ENCODE peak calls at places on chromosome 22, in four cellular contexts. E is lung; R is body of pancreas; S is naive thymus-derived CD4-positive, alpha-beta T cell. H is an unnamed sample.

GRCh38 chr22:23128269-23129108 is 13.3 kb downstream of the RSPH14 start:
- DNase-seq in E (peak; percentile 74), R (peak; percentile 69), S (peak; percentile 46), H (no peak)

GRCh38 chr22:23522642-23523251 is 57.3 kb downstream of the IGLL1 start:
- DNase-seq in E (no peak), R (no peak), S (no peak), H (no peak)

GRCh38 chr22:23193882-23194281 is 13.6 kb downstream of the BCR start:
- DNase-seq in E (no peak), R (no peak), S (no peak), H (no peak)

GRCh38 chr22:48499456-48500425 is 1327.9 kb downstream of the BRD1 start:
- DNase-seq in E (no peak), R (no peak), S (no peak), H (no peak)

GRCh38 chr22:22714600-22715361 is 70.4 kb downstream of the GGTLC2 start:
- DNase-seq in E (no peak), R (no peak), S (no peak), H (no peak)

GRCh38 chr22:23067023-23067650 is 3.2 kb upstream of the GNAZ start:
- DNase-seq in E (no peak), R (peak; percentile 10), S (no peak), H (no peak)

GRCh38 chr22:28883917-28884753 is 763 bp downstream of the ZNRF3 start:
- DNase-seq in E (no peak), R (peak; percentile 54), S (peak; percentile 18), H (no peak)

GRCh38 chr22:27648853-27649252 is 152.7 kb downstream of the MN1 start:
- DNase-seq in E (no peak), R (no peak), S (no peak), H (no peak)

GRCh38 chr22:47929646-47930185 is 1167.3 kb downstream of the TBC1D22A start:
- DNase-seq in E (no peak), R (no peak), S (no peak), H (no peak)

GRCh38 chr22:23245045-23245798 is 64.9 kb downstream of the BCR start:
- DNase-seq in E (no peak), R (no peak), S (no peak), H (no peak)

GRCh38 chr22:20992456-20993303 is 9.2 kb downstream of the THAP7 start:
- DNase-seq in E (no peak), R (no peak), S (no peak), H (no peak)

GRCh38 chr22:23537421-23537820 is 42.7 kb downstream of the IGLL1 start:
- DNase-seq in E (no peak), R (no peak), S (no peak), H (no peak)

GRCh38 chr22:27112273-27112672 is 454.9 kb downstream of the MIAT start:
- DNase-seq in E (no peak), R (no peak), S (no peak), H (no peak)

GRCh38 chr22:35124674-35125219 is 58.8 kb downstream of the ISX start:
- DNase-seq in E (no peak), R (no peak), S (no peak), H (no peak)

GRCh38 chr22:22919041-22919440 is 31.4 kb downstream of the IGLL5 start:
- DNase-seq in E (no peak), R (no peak), S (no peak), H (no peak)

GRCh38 chr22:17198188-17199130 is 20.8 kb downstream of the ADA2 start:
- DNase-seq in E (no peak), R (no peak), S (no peak), H (no peak)

GRCh38 chr22:22936190-22936914 is 48.7 kb downstream of the IGLL5 start:
- DNase-seq in E (no peak), R (no peak), S (no peak), H (no peak)

GRCh38 chr22:18031670-18032454 is 7.5 kb upstream of the MICAL3 start:
- DNase-seq in E (no peak), R (peak; percentile 38), S (no peak), H (peak; percentile 86)

GRCh38 chr22:22927196-22927887 is 39.7 kb downstream of the IGLL5 start:
- DNase-seq in E (no peak), R (no peak), S (no peak), H (no peak)

GRCh38 chr22:23892626-23893445 is 1.3 kb upstream of the MIF start:
- DNase-seq in E (no peak), R (no peak), S (no peak), H (no peak)

GRCh38 chr22:23692598-23693291 is 1.9 kb downstream of the RGL4 start:
- DNase-seq in E (no peak), R (no peak), S (no peak), H (no peak)

GRCh38 chr22:28989035-28989464 is 72.6 kb downstream of the C22orf31 start:
- DNase-seq in E (no peak), R (no peak), S (no peak), H (no peak)

GRCh38 chr22:19757140-19757984 is 3.2 kb upstream of the TBX1 start:
- DNase-seq in E (no peak), R (no peak), S (no peak), H (no peak)
- H3K4me3 ChIP-seq in E (no peak overlapping the region), R (no peak overlapping the region), S (no peak overlapping the region), H (peak overlapping the region; percentile 71)

GRCh38 chr22:41377846-41378245 is 3.9 kb upstream of the TEF start:
- DNase-seq in E (no peak), R (no peak), S (no peak), H (no peak)
- H3K4me3 ChIP-seq in E (no peak overlapping the region), R (no peak overlapping the region), S (no peak overlapping the region), H (no peak overlapping the region)

GRCh38 chr22:39433476-39434242 is 23.2 kb upstream of the MGAT3 start:
- DNase-seq in E (no peak), R (no peak), S (no peak), H (no peak)

GRCh38 chr22:39437836-39438704 is 18.7 kb upstream of the MGAT3 start:
- DNase-seq in E (no peak), R (no peak), S (no peak), H (no peak)

GRCh38 chr22:39434243-39434653 is 22.6 kb upstream of the MGAT3 start:
- DNase-seq in E (no peak), R (no peak), S (no peak), H (no peak)

GRCh38 chr22:39434721-39435120 is 22.1 kb upstream of the MGAT3 start:
- DNase-seq in E (no peak), R (no peak), S (no peak), H (no peak)

GRCh38 chr22:39435616-39436015 is 21.2 kb upstream of the MGAT3 start:
- DNase-seq in E (no peak), R (no peak), S (no peak), H (no peak)
- H3K4me3 ChIP-seq in E (no peak overlapping the region), R (no peak overlapping the region), S (no peak overlapping the region), H (no peak overlapping the region)

DNA sequence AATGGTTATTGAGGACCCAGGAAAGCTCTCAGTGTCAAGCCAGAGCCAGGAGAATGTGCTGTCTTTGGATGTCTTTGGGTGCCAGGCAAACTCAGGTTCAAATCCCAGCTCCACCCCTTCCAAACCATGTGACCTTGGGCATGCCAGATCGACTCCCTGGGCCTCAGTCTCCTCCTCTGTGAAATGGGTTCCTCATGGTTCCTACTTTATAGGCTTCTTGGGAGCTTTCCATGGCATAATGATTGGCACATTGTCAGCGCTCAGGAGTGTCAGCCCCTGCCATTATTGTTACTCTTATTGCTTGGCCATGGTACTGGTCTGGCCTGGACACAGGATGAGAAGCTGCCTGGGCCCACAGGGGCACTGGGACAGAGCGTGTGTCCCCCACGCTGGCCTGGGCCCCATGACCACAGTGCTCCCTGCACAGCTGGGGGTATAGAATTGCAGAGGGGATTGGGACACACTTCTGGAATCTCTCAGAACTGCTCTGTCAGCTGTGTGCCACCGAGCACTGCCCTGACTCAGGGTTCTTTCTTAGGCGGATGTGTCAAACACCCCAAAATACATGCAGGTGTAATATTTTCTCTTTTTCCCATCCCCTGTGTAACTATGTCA is 37.6 kb upstream of the CRYBB3 start:
- DNase-seq in E (no peak), R (no peak), S (no peak), H (no peak)
- H3K4me3 ChIP-seq in E (no peak overlapping the region), R (no peak overlapping the region), S (no peak overlapping the region), H (no peak overlapping the region)

GRCh38 chr22:50084085-50084484 is 1.1 kb downstream of the MLC1 start:
- DNase-seq in E (no peak), R (no peak), S (no peak), H (no peak)

GRCh38 chr22:50086526-50086925 is 1.3 kb upstream of the MLC1 start:
- DNase-seq in E (no peak), R (no peak), S (no peak), H (no peak)

GRCh38 chr22:50084570-50084969 is 656 bp downstream of the MLC1 start:
- DNase-seq in E (no peak), R (no peak), S (no peak), H (no peak)

GRCh38 chr22:50083462-50084081 is 1.7 kb downstream of the MLC1 start:
- DNase-seq in E (no peak), R (no peak), S (no peak), H (no peak)

DNA sequence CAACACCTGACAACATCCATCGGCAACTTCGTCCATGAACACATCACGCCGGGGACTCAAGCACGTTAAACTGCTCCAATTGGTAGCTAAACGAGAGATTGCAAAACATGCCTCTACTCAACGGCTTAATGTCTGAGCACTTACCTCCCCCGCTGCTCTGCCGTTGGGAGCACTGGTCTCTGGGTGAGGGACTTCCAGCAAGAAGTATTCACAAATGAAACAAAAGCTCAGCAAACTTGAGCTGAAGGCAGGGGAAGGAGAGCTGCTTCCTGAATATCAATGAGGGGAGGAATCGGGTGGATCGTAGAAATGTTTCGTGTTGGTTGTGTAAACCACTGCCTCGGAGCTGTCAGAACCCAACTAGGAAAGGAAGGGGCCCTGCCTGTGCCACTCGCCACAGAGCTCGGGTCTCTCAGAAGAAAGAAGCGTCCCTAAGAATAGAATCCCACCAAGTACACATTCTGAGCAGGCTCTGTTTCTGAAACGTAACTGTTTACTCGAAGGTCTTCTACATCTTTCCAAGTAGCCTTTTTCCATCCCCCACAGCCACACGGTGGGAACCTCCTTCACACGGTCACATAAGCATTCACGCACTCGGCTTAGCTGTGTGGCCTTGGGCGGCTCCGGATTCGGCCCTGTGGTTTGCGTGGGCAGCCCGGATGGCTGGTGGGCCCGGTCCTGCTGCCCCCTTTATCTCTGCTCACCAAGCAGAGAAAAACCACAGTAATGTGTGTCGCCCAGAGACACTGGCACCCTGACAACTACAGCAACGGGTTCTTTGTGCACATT is at the start of gene MLC1:
- DNase-seq in E (no peak), R (no peak), S (no peak), H (no peak)
- H3K4me3 ChIP-seq in E (no peak within 1 kb of the TSS), R (no peak within 1 kb of the TSS), S (peak within 1 kb of the TSS; percentile 5), H (no peak within 1 kb of the TSS)

GRCh38 chr22:46148885-46149492 is 1.3 kb upstream of the PPARA start:
- DNase-seq in E (no peak), R (no peak), S (no peak), H (no peak)
- H3K4me3 ChIP-seq in E (peak overlapping the region; percentile 75), R (peak overlapping the region; percentile 29), S (peak overlapping the region; percentile 64), H (peak overlapping the region; percentile 60)

DNA sequence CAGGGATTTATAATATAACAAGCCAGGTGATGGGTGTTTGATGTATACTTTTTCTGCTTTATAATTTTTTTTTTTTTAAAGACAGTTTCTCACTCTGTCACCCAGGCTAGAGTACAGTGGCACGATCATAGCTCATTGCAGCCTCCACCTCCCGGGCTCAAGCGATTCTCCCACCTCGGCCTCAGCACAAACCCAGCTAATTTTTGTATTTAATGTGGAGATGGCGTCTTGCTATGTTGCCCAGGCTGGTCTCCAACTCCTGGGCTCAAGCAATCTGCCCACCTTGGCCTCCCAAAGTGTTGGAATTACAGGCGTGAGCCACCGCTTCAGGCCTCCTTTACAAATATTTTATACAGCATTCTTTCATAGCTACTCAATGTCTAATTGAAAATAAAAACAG is 48.6 kb downstream of the MORC2 start:
- DNase-seq in E (no peak), R (no peak), S (no peak), H (no peak)
- H3K4me3 ChIP-seq in E (no peak overlapping the region), R (no peak overlapping the region), S (no peak overlapping the region), H (no peak overlapping the region)

H was measured in Panc1.